ENCODE peak calls at places on chromosomes 16 and 17, in eight cellular contexts. One of them, this sample, is unnamed.

GRCh38 chr17:7479389-7480192 is at the start of gene ZBTB4:
- DNase-seq in mesendoderm: peak; percentile 70
- DNase-seq in SK-N-SH: peak; percentile 92
- DNase-seq in aorta: peak; percentile 88
- DNase-seq in lung: no peak
- DNase-seq in colonic mucosa: peak; percentile 50
- DNase-seq in AG04450: no peak
- DNase-seq in cardiac muscle cell: peak; percentile 66
- DNase-seq in this sample: no peak

GRCh38 chr17:6572997-6573396 is 16.6 kb upstream of the PITPNM3 start:
- DNase-seq in cardiac muscle cell: no peak
- DNase-seq in AG04450: no peak
- DNase-seq in lung: no peak
- DNase-seq in colonic mucosa: no peak
- DNase-seq in aorta: no peak
- DNase-seq in SK-N-SH: no peak
- DNase-seq in mesendoderm: no peak
- DNase-seq in this sample: no peak

GRCh38 chr17:11244781-11245180 is 3.8 kb downstream of the SHISA6 start:
- DNase-seq in aorta: no peak
- DNase-seq in mesendoderm: no peak
- DNase-seq in AG04450: no peak
- DNase-seq in colonic mucosa: no peak
- DNase-seq in SK-N-SH: no peak
- DNase-seq in lung: no peak
- DNase-seq in cardiac muscle cell: no peak
- DNase-seq in this sample: no peak

GRCh38 chr17:79476074-79476473 is 134.8 kb downstream of the RBFOX3 start:
- DNase-seq in cardiac muscle cell: no peak
- DNase-seq in mesendoderm: peak; percentile 21
- DNase-seq in aorta: no peak
- DNase-seq in lung: no peak
- DNase-seq in AG04450: no peak
- DNase-seq in SK-N-SH: no peak
- DNase-seq in colonic mucosa: no peak
- DNase-seq in this sample: no peak

GRCh38 chr17:50183439-50184001 is 17.7 kb downstream of the SGCA start:
- DNase-seq in SK-N-SH: no peak
- DNase-seq in AG04450: no peak
- DNase-seq in mesendoderm: no peak
- DNase-seq in aorta: no peak
- DNase-seq in lung: no peak
- DNase-seq in colonic mucosa: no peak
- DNase-seq in cardiac muscle cell: no peak
- DNase-seq in this sample: no peak

GRCh38 chr17:65051922-65052321 is 4.6 kb downstream of the GNA13 start:
- DNase-seq in colonic mucosa: no peak
- DNase-seq in AG04450: no peak
- DNase-seq in mesendoderm: no peak
- DNase-seq in aorta: no peak
- DNase-seq in SK-N-SH: no peak
- DNase-seq in cardiac muscle cell: no peak
- DNase-seq in lung: no peak
- DNase-seq in this sample: no peak

GRCh38 chr16:11675561-11676511 is 7.6 kb downstream of the SNN start:
- DNase-seq in AG04450: no peak
- DNase-seq in SK-N-SH: no peak
- DNase-seq in mesendoderm: peak; percentile 66
- DNase-seq in cardiac muscle cell: no peak
- DNase-seq in colonic mucosa: peak; percentile 77
- DNase-seq in lung: no peak
- DNase-seq in aorta: peak; percentile 73
- DNase-seq in this sample: no peak

GRCh38 chr17:51056813-51057510 is 63.7 kb downstream of the SPAG9 start:
- DNase-seq in cardiac muscle cell: peak; percentile 56
- DNase-seq in SK-N-SH: peak; percentile 49
- DNase-seq in lung: no peak
- DNase-seq in colonic mucosa: peak; percentile 36
- DNase-seq in mesendoderm: peak; percentile 80
- DNase-seq in aorta: no peak
- DNase-seq in AG04450: peak; percentile 61
- DNase-seq in this sample: no peak

GRCh38 chr17:16068323-16068722 is 68.7 kb downstream of the TTC19 start:
- DNase-seq in AG04450: no peak
- DNase-seq in lung: no peak
- DNase-seq in cardiac muscle cell: no peak
- DNase-seq in mesendoderm: no peak
- DNase-seq in SK-N-SH: no peak
- DNase-seq in colonic mucosa: no peak
- DNase-seq in aorta: no peak
- DNase-seq in this sample: no peak

GRCh38 chr17:67245694-67246397 is 850 bp upstream of the HELZ start:
- DNase-seq in mesendoderm: peak; percentile 89
- DNase-seq in lung: peak; percentile 33
- DNase-seq in aorta: peak; percentile 78
- DNase-seq in AG04450: no peak
- DNase-seq in cardiac muscle cell: peak; percentile 79
- DNase-seq in SK-N-SH: peak; percentile 93
- DNase-seq in colonic mucosa: peak; percentile 56
- DNase-seq in this sample: no peak

GRCh38 chr17:78883090-78883532 is 19.9 kb downstream of the CEP295NL start:
- DNase-seq in colonic mucosa: peak; percentile 52
- DNase-seq in aorta: peak; percentile 93
- DNase-seq in lung: peak; percentile 81
- DNase-seq in cardiac muscle cell: no peak
- DNase-seq in AG04450: no peak
- DNase-seq in SK-N-SH: peak; percentile 94
- DNase-seq in mesendoderm: peak; percentile 86
- DNase-seq in this sample: no peak

GRCh38 chr16:77600555-77600954 is 121.8 kb upstream of the NUDT7 start:
- DNase-seq in mesendoderm: no peak
- DNase-seq in lung: no peak
- DNase-seq in AG04450: no peak
- DNase-seq in aorta: no peak
- DNase-seq in cardiac muscle cell: no peak
- DNase-seq in SK-N-SH: no peak
- DNase-seq in colonic mucosa: no peak
- DNase-seq in this sample: no peak

GRCh38 chr17:36602030-36602737 is 801 bp downstream of the MRM1 start:
- DNase-seq in AG04450: no peak
- DNase-seq in SK-N-SH: no peak
- DNase-seq in cardiac muscle cell: peak; percentile 17
- DNase-seq in mesendoderm: peak; percentile 41
- DNase-seq in aorta: no peak
- DNase-seq in colonic mucosa: peak; percentile 56
- DNase-seq in lung: no peak
- DNase-seq in this sample: no peak

GRCh38 chr17:70961341-70961740 is 792.0 kb downstream of the KCNJ2 start:
- DNase-seq in aorta: no peak
- DNase-seq in AG04450: peak; percentile 10
- DNase-seq in colonic mucosa: no peak
- DNase-seq in lung: no peak
- DNase-seq in mesendoderm: no peak
- DNase-seq in cardiac muscle cell: no peak
- DNase-seq in SK-N-SH: no peak
- DNase-seq in this sample: no peak

GRCh38 chr17:35080536-35080935 is 17.0 kb upstream of the RFFL start:
- DNase-seq in lung: no peak
- DNase-seq in AG04450: no peak
- DNase-seq in mesendoderm: no peak
- DNase-seq in colonic mucosa: no peak
- DNase-seq in cardiac muscle cell: no peak
- DNase-seq in SK-N-SH: no peak
- DNase-seq in aorta: no peak
- DNase-seq in this sample: no peak

GRCh38 chr17:1559743-1560581 is 2.6 kb downstream of the PITPNA start:
- DNase-seq in aorta: no peak
- DNase-seq in lung: no peak
- DNase-seq in mesendoderm: no peak
- DNase-seq in AG04450: no peak
- DNase-seq in cardiac muscle cell: no peak
- DNase-seq in SK-N-SH: no peak
- DNase-seq in colonic mucosa: peak; percentile 57
- DNase-seq in this sample: no peak

GRCh38 chr17:1555618-1556471 is 6.7 kb downstream of the PITPNA start:
- DNase-seq in cardiac muscle cell: no peak
- DNase-seq in colonic mucosa: peak; percentile 63
- DNase-seq in aorta: no peak
- DNase-seq in SK-N-SH: no peak
- DNase-seq in AG04450: no peak
- DNase-seq in mesendoderm: no peak
- DNase-seq in lung: peak; percentile 60
- DNase-seq in this sample: no peak

GRCh38 chr17:1558401-1558800 is 4.2 kb downstream of the PITPNA start:
- DNase-seq in AG04450: no peak
- DNase-seq in mesendoderm: no peak
- DNase-seq in colonic mucosa: no peak
- DNase-seq in lung: no peak
- DNase-seq in aorta: no peak
- DNase-seq in SK-N-SH: no peak
- DNase-seq in cardiac muscle cell: no peak
- DNase-seq in this sample: no peak

GRCh38 chr17:1559047-1559742 is 3.4 kb downstream of the PITPNA start:
- DNase-seq in mesendoderm: no peak
- DNase-seq in SK-N-SH: no peak
- DNase-seq in aorta: no peak
- DNase-seq in AG04450: no peak
- DNase-seq in colonic mucosa: no peak
- DNase-seq in lung: no peak
- DNase-seq in cardiac muscle cell: no peak
- DNase-seq in this sample: no peak

GRCh38 chr17:1557355-1558095 is 5.1 kb downstream of the PITPNA start:
- DNase-seq in SK-N-SH: no peak
- DNase-seq in colonic mucosa: peak; percentile 80
- DNase-seq in AG04450: no peak
- DNase-seq in mesendoderm: no peak
- DNase-seq in cardiac muscle cell: no peak
- DNase-seq in lung: no peak
- DNase-seq in aorta: no peak
- DNase-seq in this sample: no peak
- H3K27ac ChIP-seq in SK-N-SH: no peak overlapping the region
- H3K27ac ChIP-seq in colonic mucosa: peak overlapping the region; percentile 44
- H3K27ac ChIP-seq in AG04450: no peak overlapping the region
- H3K27ac ChIP-seq in mesendoderm: no peak overlapping the region
- H3K27ac ChIP-seq in cardiac muscle cell: no peak overlapping the region
- H3K27ac ChIP-seq in lung: peak overlapping the region; percentile 65
- H3K27ac ChIP-seq in aorta: no peak overlapping the region
- H3K27ac ChIP-seq in this sample: no peak overlapping the region

GRCh38 chr17:57125866-57126265 is 40.8 kb downstream of the AKAP1 start:
- DNase-seq in cardiac muscle cell: no peak
- DNase-seq in colonic mucosa: no peak
- DNase-seq in lung: no peak
- DNase-seq in SK-N-SH: no peak
- DNase-seq in aorta: no peak
- DNase-seq in mesendoderm: no peak
- DNase-seq in AG04450: no peak
- DNase-seq in this sample: no peak
- H3K27ac ChIP-seq in cardiac muscle cell: no peak overlapping the region
- H3K27ac ChIP-seq in colonic mucosa: no peak overlapping the region
- H3K27ac ChIP-seq in lung: no peak overlapping the region
- H3K27ac ChIP-seq in SK-N-SH: no peak overlapping the region
- H3K27ac ChIP-seq in aorta: no peak overlapping the region
- H3K27ac ChIP-seq in mesendoderm: no peak overlapping the region
- H3K27ac ChIP-seq in AG04450: no peak overlapping the region
- H3K27ac ChIP-seq in this sample: no peak overlapping the region

GRCh38 chr16:81275064-81275532 is 36.6 kb downstream of the BCO1 start:
- DNase-seq in lung: no peak
- DNase-seq in AG04450: no peak
- DNase-seq in aorta: peak; percentile 51
- DNase-seq in cardiac muscle cell: no peak
- DNase-seq in colonic mucosa: peak; percentile 78
- DNase-seq in SK-N-SH: no peak
- DNase-seq in mesendoderm: no peak
- DNase-seq in this sample: no peak

GRCh38 chr16:81277681-81278080 is 37.1 kb upstream of the GAN start:
- DNase-seq in cardiac muscle cell: no peak
- DNase-seq in lung: no peak
- DNase-seq in aorta: no peak
- DNase-seq in colonic mucosa: peak; percentile 76
- DNase-seq in AG04450: no peak
- DNase-seq in mesendoderm: no peak
- DNase-seq in SK-N-SH: no peak
- DNase-seq in this sample: peak; percentile 53

GRCh38 chr16:81278526-81278925 is 36.2 kb upstream of the GAN start:
- DNase-seq in AG04450: no peak
- DNase-seq in lung: no peak
- DNase-seq in mesendoderm: no peak
- DNase-seq in SK-N-SH: no peak
- DNase-seq in colonic mucosa: no peak
- DNase-seq in cardiac muscle cell: no peak
- DNase-seq in aorta: no peak
- DNase-seq in this sample: no peak

GRCh38 chr16:81275795-81276194 is 37.3 kb downstream of the BCO1 start:
- DNase-seq in AG04450: no peak
- DNase-seq in cardiac muscle cell: no peak
- DNase-seq in aorta: no peak
- DNase-seq in SK-N-SH: no peak
- DNase-seq in lung: no peak
- DNase-seq in mesendoderm: no peak
- DNase-seq in colonic mucosa: peak; percentile 91
- DNase-seq in this sample: no peak

GRCh38 chr16:81276323-81276722 is 37.8 kb downstream of the BCO1 start:
- DNase-seq in mesendoderm: no peak
- DNase-seq in lung: no peak
- DNase-seq in colonic mucosa: no peak
- DNase-seq in aorta: no peak
- DNase-seq in AG04450: no peak
- DNase-seq in cardiac muscle cell: no peak
- DNase-seq in SK-N-SH: no peak
- DNase-seq in this sample: no peak
- H3K27ac ChIP-seq in mesendoderm: no peak overlapping the region
- H3K27ac ChIP-seq in lung: no peak overlapping the region
- H3K27ac ChIP-seq in colonic mucosa: peak overlapping the region; percentile 84
- H3K27ac ChIP-seq in aorta: no peak overlapping the region
- H3K27ac ChIP-seq in AG04450: no peak overlapping the region
- H3K27ac ChIP-seq in cardiac muscle cell: no peak overlapping the region
- H3K27ac ChIP-seq in SK-N-SH: no peak overlapping the region
- H3K27ac ChIP-seq in this sample: peak overlapping the region; percentile 55

GRCh38 chr16:67843343-67843765 is 1.2 kb downstream of the THAP11 start:
- DNase-seq in cardiac muscle cell: peak; percentile 29
- DNase-seq in aorta: no peak
- DNase-seq in SK-N-SH: no peak
- DNase-seq in colonic mucosa: peak; percentile 44
- DNase-seq in AG04450: no peak
- DNase-seq in lung: no peak
- DNase-seq in mesendoderm: no peak
- DNase-seq in this sample: no peak

GRCh38 chr16:67845291-67846062 is 1.3 kb upstream of the NUTF2 start:
- DNase-seq in SK-N-SH: no peak
- DNase-seq in AG04450: no peak
- DNase-seq in cardiac muscle cell: no peak
- DNase-seq in colonic mucosa: peak; percentile 24
- DNase-seq in aorta: no peak
- DNase-seq in lung: no peak
- DNase-seq in mesendoderm: no peak
- DNase-seq in this sample: no peak

GRCh38 chr16:67842509-67843342 is 606 bp downstream of the THAP11 start:
- DNase-seq in lung: peak; percentile 58
- DNase-seq in cardiac muscle cell: peak; percentile 59
- DNase-seq in colonic mucosa: peak; percentile 59
- DNase-seq in mesendoderm: peak; percentile 84
- DNase-seq in SK-N-SH: peak; percentile 73
- DNase-seq in AG04450: no peak
- DNase-seq in aorta: peak; percentile 83
- DNase-seq in this sample: no peak

GRCh38 chr16:67846063-67846319 is 742 bp upstream of the NUTF2 start:
- DNase-seq in cardiac muscle cell: no peak
- DNase-seq in mesendoderm: no peak
- DNase-seq in SK-N-SH: no peak
- DNase-seq in aorta: no peak
- DNase-seq in colonic mucosa: no peak
- DNase-seq in AG04450: no peak
- DNase-seq in lung: no peak
- DNase-seq in this sample: no peak

GRCh38 chr16:67844441-67844840 is 2.3 kb upstream of the NUTF2 start:
- DNase-seq in AG04450: no peak
- DNase-seq in mesendoderm: no peak
- DNase-seq in SK-N-SH: no peak
- DNase-seq in cardiac muscle cell: no peak
- DNase-seq in lung: no peak
- DNase-seq in colonic mucosa: no peak
- DNase-seq in aorta: no peak
- DNase-seq in this sample: peak; percentile 50
- H3K27ac ChIP-seq in AG04450: peak overlapping the region; percentile 34
- H3K27ac ChIP-seq in mesendoderm: no peak overlapping the region
- H3K27ac ChIP-seq in SK-N-SH: peak overlapping the region; percentile 6
- H3K27ac ChIP-seq in cardiac muscle cell: no peak overlapping the region
- H3K27ac ChIP-seq in lung: peak overlapping the region; percentile 10
- H3K27ac ChIP-seq in colonic mucosa: no peak overlapping the region
- H3K27ac ChIP-seq in aorta: no peak overlapping the region
- H3K27ac ChIP-seq in this sample: no peak overlapping the region